ENCODE peak calls at places on chromosomes 1 and 21, in nine cellular contexts. G is activated B cell treated with CpG ODN at 0.5 μM for 24 hours; E is iris pigment epithelial cell; B is IMR-90; M is memory B cell; N is CD8-positive, alpha-beta memory T cell; F is colonic mucosa; H is A673; D is BJ. Z is an unnamed sample.

GRCh38 chr1:223123238-223123976 is 19.6 kb downstream of the TLR5 start:
- DNase-seq in M (peak), E (peak), F (peak), D (no peak), B (peak), G (peak), N (peak), H (peak), Z (peak)

GRCh38 chr1:235051521-235051920 is 77.1 kb downstream of the TOMM20 start:
- DNase-seq in N (no peak), H (no peak), E (no peak), M (no peak), F (no peak), D (no peak), B (no peak), G (no peak), Z (no peak)

GRCh38 chr1:154791292-154792278 is 78.5 kb downstream of the KCNN3 start:
- DNase-seq in B (peak), F (no peak), N (peak), E (peak), D (no peak), G (no peak), M (no peak), H (peak), Z (peak)

GRCh38 chr21:26366781-26367180 is 196.2 kb upstream of the APP start:
- DNase-seq in M (no peak), H (no peak), E (peak), D (no peak), G (no peak), F (no peak), N (no peak), B (no peak), Z (no peak)

GRCh38 chr1:27637052-27637451 is 2.1 kb upstream of the FGR start:
- DNase-seq in G (no peak), M (no peak), B (peak), D (no peak), E (peak), H (no peak), F (no peak), N (no peak), Z (no peak)

GRCh38 chr1:21278208-21278861 is 11.9 kb downstream of the ECE1 start:
- DNase-seq in B (no peak), N (no peak), F (no peak), D (no peak), H (no peak), G (no peak), E (peak), M (no peak), Z (no peak)

GRCh38 chr1:55696181-55696580 is 481.0 kb upstream of the USP24 start:
- DNase-seq in G (no peak), B (peak), E (peak), D (peak), N (no peak), F (no peak), M (no peak), H (no peak), Z (no peak)

GRCh38 chr1:222976453-222976852 is 161.6 kb downstream of the DISP1 start:
- DNase-seq in F (no peak), B (no peak), E (no peak), H (no peak), M (no peak), D (no peak), N (no peak), G (no peak), Z (no peak)

GRCh38 chr21:28410264-28410663 is 582.4 kb downstream of the LTN1 start:
- DNase-seq in M (no peak), B (no peak), H (no peak), F (no peak), E (no peak), D (no peak), N (no peak), G (no peak), Z (no peak)

GRCh38 chr1:206799311-206799710 is 27.0 kb upstream of the IL10 start:
- DNase-seq in N (no peak), B (no peak), G (no peak), E (no peak), H (no peak), D (no peak), F (no peak), M (no peak), Z (no peak)

GRCh38 chr1:37814257-37814656 is 6.2 kb upstream of the YRDC start:
- DNase-seq in E (no peak), N (no peak), D (no peak), H (no peak), F (no peak), G (no peak), B (no peak), M (no peak), Z (no peak)